ENCODE peak calls at places on chromosomes 3 and 15, in ten cellular contexts. T is heart left ventricle, P is gastrocnemius medialis, L is aorta, I is right cardiac atrium, X is HCT116, E is Panc1, A is upper lobe of left lung, Y is heart right ventricle, J is pancreas. G is an unnamed sample.

GRCh38 chr3:112092439-112093179 is 6.4 kb downstream of the C3orf52 start:
- ATAC-seq in X (no peak), A (peak; percentile 66), I (peak; percentile 90), E (peak; percentile 20), Y (peak; percentile 85), L (peak; percentile 31), P (no peak), J (no peak), T (peak; percentile 80), G (peak; percentile 35)

GRCh38 chr15:38187646-38188313 is 64.9 kb upstream of the SPRED1 start:
- ATAC-seq in P (no peak), X (no peak), L (no peak), E (no peak), J (no peak), A (peak; percentile 39), T (no peak), I (no peak), Y (no peak), G (no peak)

GRCh38 chr15:98647026-98647773 is 1.1 kb upstream of the IGF1R start:
- ATAC-seq in T (peak; percentile 15), A (peak; percentile 79), X (peak; percentile 64), Y (peak; percentile 37), P (peak; percentile 45), J (peak; percentile 59), L (peak; percentile 68), I (peak; percentile 64), E (peak; percentile 67), G (peak; percentile 50)

GRCh38 chr3:44029100-44029499 is 212.6 kb upstream of the TOPAZ1 start:
- ATAC-seq in J (no peak), T (no peak), L (no peak), Y (no peak), A (peak; percentile 24), I (no peak), E (no peak), P (no peak), X (no peak), G (no peak)

GRCh38 chr3:137988152-137988551 is 21.8 kb upstream of the CLDN18 start:
- ATAC-seq in A (no peak), J (no peak), T (no peak), E (no peak), P (no peak), L (no peak), I (no peak), X (no peak), Y (no peak), G (no peak)

GRCh38 chr3:2706144-2706835 is 403.9 kb downstream of the IL5RA start:
- ATAC-seq in L (no peak), A (no peak), X (no peak), J (no peak), P (no peak), Y (no peak), I (no peak), T (no peak), E (no peak), G (no peak)

GRCh38 chr3:83738202-83738601 is 1220.6 kb upstream of the CADM2 start:
- ATAC-seq in T (no peak), L (no peak), A (no peak), X (no peak), Y (no peak), J (no peak), E (no peak), I (no peak), P (no peak), G (no peak)

GRCh38 chr15:67133026-67133425 is 67.6 kb downstream of the SMAD3 start:
- ATAC-seq in E (no peak), J (no peak), T (no peak), P (no peak), Y (peak; percentile 13), I (no peak), X (no peak), A (no peak), L (no peak), G (no peak)

GRCh38 chr15:39543651-39544050 is 37.2 kb upstream of the THBS1 start:
- ATAC-seq in J (no peak), E (no peak), Y (no peak), I (no peak), X (no peak), L (no peak), A (no peak), T (no peak), P (no peak), G (no peak)

GRCh38 chr3:64272842-64273241 is 47.6 kb upstream of the PRICKLE2 start:
- ATAC-seq in T (no peak), Y (no peak), A (no peak), J (no peak), L (no peak), P (no peak), I (no peak), X (no peak), E (no peak), G (no peak)

GRCh38 chr3:17357035-17357710 is 385.3 kb downstream of the TBC1D5 start:
- ATAC-seq in E (no peak), J (no peak), A (no peak), Y (no peak), T (no peak), L (no peak), P (no peak), X (no peak), I (no peak), G (no peak)

GRCh38 chr3:39000008-39000450 is 51.7 kb downstream of the SCN11A start:
- ATAC-seq in I (no peak), T (no peak), Y (no peak), P (no peak), J (peak; percentile 43), L (no peak), E (peak; percentile 51), X (peak; percentile 94), A (peak; percentile 63), G (no peak)

GRCh38 chr3:48478631-48479555 is 25.1 kb downstream of the SHISA5 start:
- ATAC-seq in I (no peak), X (no peak), Y (peak; percentile 22), J (no peak), L (no peak), P (no peak), E (no peak), T (peak; percentile 8), A (no peak), G (no peak)

GRCh38 chr3:165713479-165713878 is 123.7 kb downstream of the BCHE start:
- ATAC-seq in T (no peak), Y (no peak), L (no peak), J (no peak), P (no peak), X (no peak), E (no peak), A (no peak), I (peak; percentile 31), G (no peak)

GRCh38 chr15:25838191-25838870 is 24.8 kb downstream of the ATP10A start:
- ATAC-seq in T (no peak), P (no peak), I (no peak), A (no peak), X (no peak), J (no peak), E (no peak), Y (no peak), L (no peak), G (no peak)

GRCh38 chr3:45630325-45630724 is 35.8 kb downstream of the LIMD1 start:
- ATAC-seq in L (no peak), Y (no peak), P (no peak), A (no peak), T (no peak), E (no peak), J (no peak), I (no peak), X (no peak), G (no peak)

GRCh38 chr15:42591238-42591936 is 16.0 kb downstream of the STARD9 start:
- ATAC-seq in E (peak; percentile 76), J (peak; percentile 72), Y (no peak), P (no peak), I (peak; percentile 42), A (no peak), T (no peak), L (peak; percentile 65), X (peak; percentile 83), G (no peak)

GRCh38 chr3:98233468-98233867 is 30.6 kb upstream of the OR5H6 start:
- ATAC-seq in J (no peak), E (no peak), T (no peak), P (no peak), Y (no peak), L (no peak), I (no peak), A (no peak), X (no peak), G (no peak)
- H3K4me3 ChIP-seq in J (no peak overlapping the region), E (no peak overlapping the region), T (no peak overlapping the region), P (no peak overlapping the region), Y (no peak overlapping the region), L (no peak overlapping the region), I (no peak overlapping the region), A (no peak overlapping the region), X (no peak overlapping the region), G (no peak overlapping the region)

GRCh38 chr3:5026046-5026362 is 46.8 kb downstream of the BHLHE40 start:
- ATAC-seq in L (no peak), X (no peak), P (no peak), Y (no peak), E (no peak), A (no peak), T (no peak), I (no peak), J (no peak), G (no peak)
- H3K4me3 ChIP-seq in L (no peak overlapping the region), X (peak overlapping the region; percentile 17), P (peak overlapping the region; percentile 67), Y (peak overlapping the region; percentile 61), E (peak overlapping the region; percentile 48), A (peak overlapping the region; percentile 45), T (peak overlapping the region; percentile 49), I (no peak overlapping the region), J (no peak overlapping the region), G (no peak overlapping the region)

GRCh38 chr3:127073931-127074820 is 91.3 kb downstream of the PLXNA1 start:
- ATAC-seq in J (no peak), L (peak; percentile 41), X (peak; percentile 6), I (no peak), P (peak; percentile 30), E (peak; percentile 8), A (no peak), T (no peak), Y (no peak), G (no peak)

GRCh38 chr3:127072971-127073851 is 90.3 kb downstream of the PLXNA1 start:
- ATAC-seq in I (peak; percentile 60), T (no peak), P (no peak), J (no peak), A (no peak), Y (no peak), L (peak; percentile 34), X (no peak), E (no peak), G (no peak)

GRCh38 chr3:127072221-127072771 is 89.4 kb downstream of the PLXNA1 start:
- ATAC-seq in I (no peak), E (no peak), Y (no peak), P (no peak), A (no peak), X (no peak), J (no peak), T (no peak), L (no peak), G (no peak)

GRCh38 chr3:127077068-127077467 is 94.2 kb downstream of the PLXNA1 start:
- ATAC-seq in T (no peak), A (no peak), X (no peak), L (no peak), Y (no peak), I (no peak), J (no peak), P (no peak), E (no peak), G (no peak)

GRCh38 chr3:127074900-127075360 is 92.0 kb downstream of the PLXNA1 start:
- ATAC-seq in L (peak; percentile 71), X (peak; percentile 67), I (peak; percentile 46), T (no peak), P (peak; percentile 46), Y (no peak), J (no peak), E (peak; percentile 84), A (peak; percentile 88), G (peak; percentile 44)
- H3K4me3 ChIP-seq in L (no peak overlapping the region), X (no peak overlapping the region), I (no peak overlapping the region), T (no peak overlapping the region), P (no peak overlapping the region), Y (no peak overlapping the region), J (no peak overlapping the region), E (no peak overlapping the region), A (no peak overlapping the region), G (no peak overlapping the region)

GRCh38 chr3:52240059-52240885 is 1.3 kb upstream of the TWF2 start:
- ATAC-seq in L (peak; percentile 5), J (no peak), E (no peak), X (peak; percentile 26), I (no peak), P (peak; percentile 13), Y (no peak), T (no peak), A (peak; percentile 41), G (peak; percentile 29)
- H3K4me3 ChIP-seq in L (no peak overlapping the region), J (no peak overlapping the region), E (peak overlapping the region; percentile 80), X (peak overlapping the region; percentile 93), I (no peak overlapping the region), P (no peak overlapping the region), Y (no peak overlapping the region), T (peak overlapping the region; percentile 98), A (peak overlapping the region; percentile 82), G (no peak overlapping the region)

G was measured in gastroesophageal sphincter.